ENCODE peak calls at places on chromosome 1, in seven cellular contexts. One of them, this sample, is unnamed.

GRCh38 chr1:58809327-58810040 is 25.6 kb upstream of the JUN start:
- DNase-seq in NB4: peak
- DNase-seq in keratinocyte: no peak
- DNase-seq in heart right ventricle: no peak
- DNase-seq in astrocyte of the spinal cord: peak
- DNase-seq in suprapubic skin: no peak
- DNase-seq in lower leg skin: peak
- DNase-seq in this sample: no peak

GRCh38 chr1:44425327-44426082 is 20.4 kb downstream of the RNF220 start:
- DNase-seq in keratinocyte: no peak
- DNase-seq in lower leg skin: no peak
- DNase-seq in suprapubic skin: no peak
- DNase-seq in astrocyte of the spinal cord: no peak
- DNase-seq in NB4: no peak
- DNase-seq in heart right ventricle: no peak
- DNase-seq in this sample: no peak

GRCh38 chr1:6823822-6824221 is 38.6 kb downstream of the CAMTA1 start:
- DNase-seq in lower leg skin: no peak
- DNase-seq in NB4: no peak
- DNase-seq in keratinocyte: no peak
- DNase-seq in astrocyte of the spinal cord: no peak
- DNase-seq in heart right ventricle: no peak
- DNase-seq in suprapubic skin: no peak
- DNase-seq in this sample: no peak

GRCh38 chr1:60715970-60716369 is 366.4 kb upstream of the NFIA start:
- DNase-seq in astrocyte of the spinal cord: peak
- DNase-seq in heart right ventricle: no peak
- DNase-seq in keratinocyte: no peak
- DNase-seq in NB4: no peak
- DNase-seq in lower leg skin: no peak
- DNase-seq in suprapubic skin: no peak
- DNase-seq in this sample: no peak

GRCh38 chr1:11384170-11384554 is 94.8 kb upstream of the DISP3 start:
- DNase-seq in astrocyte of the spinal cord: no peak
- DNase-seq in keratinocyte: no peak
- DNase-seq in heart right ventricle: no peak
- DNase-seq in NB4: peak
- DNase-seq in lower leg skin: no peak
- DNase-seq in suprapubic skin: no peak
- DNase-seq in this sample: no peak

GRCh38 chr1:241730031-241730430 is 78.0 kb downstream of the WDR64 start:
- DNase-seq in NB4: no peak
- DNase-seq in heart right ventricle: no peak
- DNase-seq in lower leg skin: no peak
- DNase-seq in suprapubic skin: no peak
- DNase-seq in astrocyte of the spinal cord: no peak
- DNase-seq in keratinocyte: no peak
- DNase-seq in this sample: no peak

GRCh38 chr1:234231061-234231892 is 142.0 kb upstream of the COA6 start:
- DNase-seq in suprapubic skin: no peak
- DNase-seq in NB4: peak
- DNase-seq in astrocyte of the spinal cord: no peak
- DNase-seq in lower leg skin: no peak
- DNase-seq in heart right ventricle: no peak
- DNase-seq in keratinocyte: no peak
- DNase-seq in this sample: no peak

GRCh38 chr1:27602510-27603319 is 1.2 kb downstream of the AHDC1 start:
- DNase-seq in lower leg skin: no peak
- DNase-seq in suprapubic skin: peak
- DNase-seq in NB4: peak
- DNase-seq in keratinocyte: no peak
- DNase-seq in astrocyte of the spinal cord: no peak
- DNase-seq in heart right ventricle: peak
- DNase-seq in this sample: no peak

GRCh38 chr1:234603221-234604204 is 6.5 kb downstream of the IRF2BP2 start:
- DNase-seq in heart right ventricle: no peak
- DNase-seq in lower leg skin: no peak
- DNase-seq in suprapubic skin: no peak
- DNase-seq in astrocyte of the spinal cord: peak
- DNase-seq in NB4: peak
- DNase-seq in keratinocyte: no peak
- DNase-seq in this sample: no peak

GRCh38 chr1:23809751-23810171 is 9.2 kb upstream of the GALE start:
- DNase-seq in astrocyte of the spinal cord: peak
- DNase-seq in suprapubic skin: no peak
- DNase-seq in keratinocyte: no peak
- DNase-seq in heart right ventricle: peak
- DNase-seq in lower leg skin: no peak
- DNase-seq in NB4: peak
- DNase-seq in this sample: no peak

GRCh38 chr1:226646026-226646869 is 92.8 kb downstream of the ITPKB start:
- DNase-seq in NB4: no peak
- DNase-seq in keratinocyte: no peak
- DNase-seq in astrocyte of the spinal cord: peak
- DNase-seq in suprapubic skin: no peak
- DNase-seq in lower leg skin: no peak
- DNase-seq in heart right ventricle: no peak
- DNase-seq in this sample: no peak

DNA sequence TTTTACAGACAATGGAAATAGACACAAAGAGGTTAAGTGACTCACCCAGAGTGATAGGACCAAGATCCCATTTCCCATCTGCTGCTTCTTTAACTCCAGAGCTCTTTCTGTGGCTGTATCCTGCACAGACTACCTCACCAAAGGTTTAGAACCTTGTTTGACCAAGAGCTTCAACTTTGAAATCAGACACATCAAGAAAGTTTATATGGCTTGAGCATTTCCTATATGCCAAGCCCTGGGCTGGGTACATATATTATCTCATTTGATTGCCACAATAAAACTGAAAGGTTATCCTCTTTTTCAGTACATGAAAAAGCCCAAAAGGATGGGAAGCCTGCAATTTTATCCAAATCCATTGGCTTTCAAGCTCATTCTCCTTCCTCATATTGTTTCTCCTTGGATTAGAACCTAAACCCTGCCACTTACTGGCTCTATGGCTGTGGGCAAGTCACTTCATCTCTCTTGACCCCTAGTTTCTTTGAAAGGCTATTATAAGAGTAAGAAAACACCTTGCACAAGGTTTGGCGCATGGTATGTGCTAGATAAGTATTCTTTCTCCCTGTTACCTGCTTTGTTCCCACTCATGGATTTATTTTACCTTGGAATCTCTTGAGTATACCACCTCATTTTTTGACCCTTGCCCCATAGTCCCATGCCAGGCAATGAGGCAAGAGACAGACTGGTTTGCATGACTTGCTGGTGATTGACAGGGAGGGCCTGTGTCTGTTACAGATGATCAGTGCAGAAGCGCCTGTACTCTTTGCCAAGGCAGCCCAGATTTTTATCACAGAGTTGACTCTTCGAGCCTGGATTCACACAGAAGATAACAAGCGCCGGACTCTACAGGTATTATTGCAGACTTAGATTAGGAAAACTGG is 34.5 kb upstream of the KCNQ4 start:
- DNase-seq in suprapubic skin: no peak
- DNase-seq in NB4: no peak
- DNase-seq in heart right ventricle: no peak
- DNase-seq in astrocyte of the spinal cord: no peak
- DNase-seq in lower leg skin: no peak
- DNase-seq in keratinocyte: no peak
- DNase-seq in this sample: no peak
- H3K4me3 ChIP-seq in suprapubic skin: no peak
- H3K4me3 ChIP-seq in NB4: no peak
- H3K4me3 ChIP-seq in heart right ventricle: no peak
- H3K4me3 ChIP-seq in astrocyte of the spinal cord: no peak
- H3K4me3 ChIP-seq in lower leg skin: no peak
- H3K4me3 ChIP-seq in keratinocyte: no peak
- H3K4me3 ChIP-seq in this sample: no peak

GRCh38 chr1:246577082-246577719 is 10.9 kb downstream of the CNST start:
- DNase-seq in keratinocyte: no peak
- DNase-seq in lower leg skin: no peak
- DNase-seq in astrocyte of the spinal cord: no peak
- DNase-seq in NB4: no peak
- DNase-seq in suprapubic skin: no peak
- DNase-seq in heart right ventricle: no peak
- DNase-seq in this sample: no peak
- H3K4me3 ChIP-seq in keratinocyte: no peak
- H3K4me3 ChIP-seq in lower leg skin: no peak
- H3K4me3 ChIP-seq in astrocyte of the spinal cord: no peak
- H3K4me3 ChIP-seq in NB4: no peak
- H3K4me3 ChIP-seq in suprapubic skin: no peak
- H3K4me3 ChIP-seq in heart right ventricle: no peak
- H3K4me3 ChIP-seq in this sample: no peak

GRCh38 chr1:47416319-47417128 is 439 bp downstream of the FOXE3 start:
- DNase-seq in astrocyte of the spinal cord: no peak
- DNase-seq in suprapubic skin: no peak
- DNase-seq in lower leg skin: no peak
- DNase-seq in heart right ventricle: no peak
- DNase-seq in NB4: no peak
- DNase-seq in keratinocyte: no peak
- DNase-seq in this sample: no peak
- H3K4me3 ChIP-seq in astrocyte of the spinal cord: peak
- H3K4me3 ChIP-seq in suprapubic skin: peak
- H3K4me3 ChIP-seq in lower leg skin: no peak
- H3K4me3 ChIP-seq in heart right ventricle: peak
- H3K4me3 ChIP-seq in NB4: no peak
- H3K4me3 ChIP-seq in keratinocyte: no peak
- H3K4me3 ChIP-seq in this sample: no peak

GRCh38 chr1:83950106-83950661 is 48.7 kb downstream of the TTLL7 start:
- DNase-seq in keratinocyte: no peak
- DNase-seq in heart right ventricle: no peak
- DNase-seq in lower leg skin: no peak
- DNase-seq in NB4: no peak
- DNase-seq in suprapubic skin: no peak
- DNase-seq in astrocyte of the spinal cord: no peak
- DNase-seq in this sample: no peak
- H3K4me3 ChIP-seq in keratinocyte: no peak
- H3K4me3 ChIP-seq in heart right ventricle: no peak
- H3K4me3 ChIP-seq in lower leg skin: no peak
- H3K4me3 ChIP-seq in NB4: no peak
- H3K4me3 ChIP-seq in suprapubic skin: no peak
- H3K4me3 ChIP-seq in astrocyte of the spinal cord: no peak
- H3K4me3 ChIP-seq in this sample: no peak

GRCh38 chr1:155253797-155254196 is 1.5 kb downstream of the ENTREP3 start:
- DNase-seq in NB4: no peak
- DNase-seq in astrocyte of the spinal cord: no peak
- DNase-seq in keratinocyte: no peak
- DNase-seq in suprapubic skin: no peak
- DNase-seq in lower leg skin: no peak
- DNase-seq in heart right ventricle: no peak
- DNase-seq in this sample: no peak
- H3K4me3 ChIP-seq in NB4: no peak
- H3K4me3 ChIP-seq in astrocyte of the spinal cord: peak
- H3K4me3 ChIP-seq in keratinocyte: peak
- H3K4me3 ChIP-seq in suprapubic skin: peak
- H3K4me3 ChIP-seq in lower leg skin: no peak
- H3K4me3 ChIP-seq in heart right ventricle: peak
- H3K4me3 ChIP-seq in this sample: peak

GRCh38 chr1:110237406-110238152 is 27.5 kb downstream of the KCNC4 start:
- DNase-seq in keratinocyte: no peak
- DNase-seq in lower leg skin: no peak
- DNase-seq in heart right ventricle: no peak
- DNase-seq in astrocyte of the spinal cord: no peak
- DNase-seq in NB4: peak
- DNase-seq in suprapubic skin: no peak
- DNase-seq in this sample: no peak

GRCh38 chr1:110235839-110236682 is 25.9 kb downstream of the KCNC4 start:
- DNase-seq in lower leg skin: no peak
- DNase-seq in heart right ventricle: no peak
- DNase-seq in astrocyte of the spinal cord: peak
- DNase-seq in keratinocyte: peak
- DNase-seq in suprapubic skin: no peak
- DNase-seq in NB4: peak
- DNase-seq in this sample: no peak

GRCh38 chr1:110233861-110234260 is 23.7 kb downstream of the KCNC4 start:
- DNase-seq in NB4: no peak
- DNase-seq in heart right ventricle: no peak
- DNase-seq in keratinocyte: no peak
- DNase-seq in lower leg skin: no peak
- DNase-seq in astrocyte of the spinal cord: no peak
- DNase-seq in suprapubic skin: no peak
- DNase-seq in this sample: no peak

GRCh38 chr1:110234691-110235090 is 24.6 kb downstream of the KCNC4 start:
- DNase-seq in keratinocyte: no peak
- DNase-seq in heart right ventricle: no peak
- DNase-seq in NB4: no peak
- DNase-seq in suprapubic skin: no peak
- DNase-seq in astrocyte of the spinal cord: no peak
- DNase-seq in lower leg skin: no peak
- DNase-seq in this sample: no peak

DNA sequence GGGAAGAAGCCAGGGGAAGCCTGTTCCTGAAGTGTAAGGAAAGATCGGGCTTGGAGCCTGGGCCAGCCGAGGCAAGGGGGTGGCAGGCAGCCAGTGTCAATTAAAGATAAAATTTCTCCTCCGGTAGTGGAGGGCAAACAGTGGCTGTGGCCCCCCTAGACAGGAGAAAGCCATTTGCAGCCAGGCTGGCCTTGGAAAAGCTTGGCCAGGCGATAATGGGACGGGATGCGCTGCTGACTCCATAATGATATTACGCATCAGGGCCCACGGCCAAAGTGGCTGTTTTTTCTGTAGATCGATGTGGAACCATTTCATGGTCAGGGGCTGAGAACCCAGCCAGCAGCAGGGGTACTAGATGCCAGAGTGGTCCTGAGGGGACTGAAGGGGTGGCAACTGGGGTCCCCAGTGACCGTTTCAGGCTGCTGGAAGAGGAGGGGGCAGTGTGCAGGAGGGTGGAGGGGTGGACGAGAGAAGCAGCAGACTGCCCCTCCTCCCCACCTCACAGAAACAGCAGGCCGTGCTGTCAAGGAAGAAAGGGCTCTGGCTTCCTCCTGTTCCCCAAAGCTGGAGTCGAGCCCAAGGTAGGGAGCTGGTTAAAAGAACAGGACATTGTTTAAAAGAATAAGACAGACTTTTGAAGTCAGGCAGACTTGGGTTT is 25.2 kb downstream of the KCNC4 start:
- DNase-seq in NB4: no peak
- DNase-seq in astrocyte of the spinal cord: peak
- DNase-seq in heart right ventricle: peak
- DNase-seq in suprapubic skin: no peak
- DNase-seq in lower leg skin: no peak
- DNase-seq in keratinocyte: no peak
- DNase-seq in this sample: no peak
- H3K4me3 ChIP-seq in NB4: no peak
- H3K4me3 ChIP-seq in astrocyte of the spinal cord: no peak
- H3K4me3 ChIP-seq in heart right ventricle: no peak
- H3K4me3 ChIP-seq in suprapubic skin: no peak
- H3K4me3 ChIP-seq in lower leg skin: no peak
- H3K4me3 ChIP-seq in keratinocyte: no peak
- H3K4me3 ChIP-seq in this sample: no peak